ENCODE peak calls at places on chromosome 1, in ten cellular contexts. R is BJ; J is HFF-Myc; U is NAMALWA; M is HuH-7.5; C is activated T-helper 9 cell treated with anti-CD3 and anti-CD28 coated beads, Interleukin-2, amount 50 U/mL, for 16 hours; F is GM18507; T is globus pallidus; W is activated gamma-delta T cell; S is activated CD4-positive, alpha-beta T cell treated with anti-CD3 and anti-CD28 coated beads, Interleukin-2, amount 10 ng/mL, durations not matched to agents 7 days and 5 days. Z is an unnamed sample.

GRCh38 chr1:109975718-109976117 is 8.8 kb upstream of the AHCYL1 start:
- DNase-seq in C (no peak), U (no peak), J (no peak), R (peak; percentile 63), T (no peak), W (no peak), F (no peak), S (no peak), M (no peak), Z (no peak)

GRCh38 chr1:2274231-2274967 is 46.3 kb downstream of the SKI start:
- DNase-seq in J (no peak), C (no peak), F (no peak), S (no peak), W (no peak), T (no peak), R (no peak), U (no peak), M (no peak), Z (no peak)

GRCh38 chr1:157700305-157700704 is 264 bp downstream of the FCRL3 start:
- DNase-seq in M (no peak), U (no peak), S (no peak), J (no peak), R (no peak), F (no peak), W (no peak), C (no peak), T (no peak), Z (no peak)

GRCh38 chr1:145982010-145982723 is 14.2 kb downstream of the TXNIP start:
- DNase-seq in R (no peak), J (no peak), M (no peak), C (no peak), F (no peak), S (no peak), U (no peak), T (no peak), W (no peak), Z (no peak)

GRCh38 chr1:26284597-26285351 is 4.9 kb downstream of the SH3BGRL3 start:
- DNase-seq in S (peak; percentile 96), W (peak; percentile 47), F (no peak), M (peak; percentile 95), C (peak; percentile 95), T (no peak), R (peak; percentile 72), U (peak; percentile 74), J (peak; percentile 87), Z (peak; percentile 77)

GRCh38 chr1:16145988-16146887 is 9.6 kb downstream of the EPHA2 start:
- DNase-seq in F (no peak), T (no peak), U (no peak), R (no peak), M (peak; percentile 96), J (peak; percentile 61), W (no peak), C (no peak), S (no peak), Z (no peak)

GRCh38 chr1:184753608-184754478 is 815 bp downstream of the EDEM3 start:
- DNase-seq in F (no peak), W (peak; percentile 38), S (peak; percentile 46), M (no peak), U (peak; percentile 72), T (peak; percentile 19), C (peak; percentile 23), R (no peak), J (no peak), Z (peak; percentile 49)

GRCh38 chr1:71019248-71019647 is 28.4 kb downstream of the PTGER3 start:
- DNase-seq in M (no peak), F (no peak), J (no peak), C (no peak), T (peak; percentile 43), S (no peak), U (no peak), R (no peak), W (no peak), Z (no peak)

GRCh38 chr1:30706528-30706927 is 16.9 kb downstream of the MATN1 start:
- DNase-seq in R (no peak), J (no peak), W (no peak), F (no peak), S (no peak), U (no peak), M (no peak), T (no peak), C (no peak), Z (no peak)

GRCh38 chr1:8121261-8122159 is 95.4 kb upstream of the ERRFI1 start:
- DNase-seq in U (no peak), J (no peak), S (no peak), T (no peak), M (no peak), F (no peak), C (no peak), W (no peak), R (no peak), Z (no peak)

GRCh38 chr1:188043536-188044245 is 1214.9 kb downstream of the PLA2G4A start:
- DNase-seq in F (no peak), T (no peak), S (no peak), C (no peak), J (no peak), W (no peak), R (no peak), M (no peak), U (no peak), Z (no peak)

GRCh38 chr1:234375672-234376071 is 2.4 kb downstream of the COA6 start:
- DNase-seq in R (no peak), C (no peak), W (no peak), M (no peak), F (no peak), J (no peak), S (no peak), U (no peak), T (no peak), Z (no peak)

GRCh38 chr1:110647254-110647891 is 27.4 kb downstream of the KCNA3 start:
- DNase-seq in T (no peak), J (peak; percentile 9), F (no peak), R (peak; percentile 32), U (no peak), S (no peak), M (no peak), W (no peak), C (no peak), Z (no peak)

GRCh38 chr1:66503841-66504470 is 30.0 kb upstream of the SGIP1 start:
- DNase-seq in W (no peak), J (peak; percentile 63), M (no peak), F (no peak), T (peak; percentile 54), S (peak; percentile 38), R (no peak), U (peak; percentile 74), C (no peak), Z (peak; percentile 62)

GRCh38 chr1:100482167-100482566 is 55.8 kb upstream of the GPR88 start:
- DNase-seq in R (no peak), M (no peak), W (no peak), J (no peak), S (no peak), F (no peak), T (no peak), U (no peak), C (no peak), Z (no peak)

Z was measured in WERI-Rb-1.